ENCODE peak calls at places on chromosomes 12 and 14, in nine cellular contexts. V is right cardiac atrium; Y is WTC11; I is SJSA1; S is NCI-H1105; T is activated effector memory CD4-positive, alpha-beta T cell treated with Interleukin-2 at 50 U/mL for 16 hours; C is activated T-cell treated with anti-CD3 and anti-CD28 coated beads for 4 hours; D is AG10803; J is HT-29. G is an unnamed sample.

GRCh38 chr12:117733292-117733805 is 235.4 kb downstream of the KSR2 start:
- DNase-seq in Y (no peak), J (no peak), S (no peak), D (no peak), T (no peak), I (no peak), C (no peak), V (no peak), G (no peak)

GRCh38 chr14:105419305-105420091 is at the start of gene MTA1:
- DNase-seq in S (peak), D (peak), J (no peak), C (peak), Y (no peak), I (no peak), T (peak), V (no peak), G (peak)

GRCh38 chr12:14548609-14549008 is 19.1 kb downstream of the PLBD1 start:
- DNase-seq in J (no peak), T (no peak), S (no peak), Y (no peak), C (no peak), V (no peak), D (no peak), I (no peak), G (no peak)

GRCh38 chr14:66495214-66496098 is 9.3 kb downstream of the CCDC196 start:
- DNase-seq in Y (peak), S (peak), C (no peak), T (no peak), I (no peak), V (no peak), J (peak), D (peak), G (no peak)

GRCh38 chr12:101064721-101065120 is 145.3 kb downstream of the SLC5A8 start:
- DNase-seq in C (no peak), S (no peak), T (no peak), I (no peak), Y (no peak), V (no peak), J (no peak), D (no peak), G (no peak)

GRCh38 chr12:24054411-24054810 is 104.9 kb upstream of the SOX5 start:
- DNase-seq in S (no peak), I (no peak), Y (no peak), D (no peak), C (no peak), V (peak), J (no peak), T (no peak), G (no peak)

GRCh38 chr12:79454338-79454777 is 236.4 kb downstream of the PAWR start:
- DNase-seq in I (no peak), Y (no peak), C (no peak), J (peak), S (no peak), D (peak), T (no peak), V (no peak), G (no peak)

GRCh38 chr14:104634886-104635570 is 30.5 kb upstream of the TMEM179 start:
- DNase-seq in V (no peak), Y (no peak), T (no peak), D (no peak), J (no peak), I (no peak), C (no peak), S (no peak), G (no peak)

GRCh38 chr12:110109037-110109836 is 14.9 kb upstream of the IFT81 start:
- DNase-seq in Y (peak), I (peak), J (no peak), C (no peak), D (peak), V (peak), S (no peak), T (no peak), G (peak)

GRCh38 chr12:132955094-132955932 is 793 bp downstream of the ZNF605 start:
- DNase-seq in V (peak), C (no peak), D (peak), T (no peak), S (no peak), J (no peak), I (no peak), Y (no peak), G (peak)

GRCh38 chr14:36367985-36368774 is 47.7 kb upstream of the MBIP start:
- DNase-seq in Y (no peak), S (no peak), C (no peak), V (no peak), D (no peak), T (no peak), J (no peak), I (no peak), G (no peak)

GRCh38 chr14:102277874-102278630 is 26.9 kb downstream of the MOK start:
- DNase-seq in J (no peak), T (no peak), S (no peak), D (no peak), C (no peak), V (no peak), Y (no peak), I (no peak), G (no peak)

GRCh38 chr14:96626916-96627315 is 124.7 kb downstream of the PAPOLA start:
- DNase-seq in T (no peak), C (no peak), I (peak), S (no peak), V (no peak), J (no peak), Y (no peak), D (no peak), G (no peak)

GRCh38 chr14:68727315-68728078 is 65.4 kb downstream of the ZFP36L1 start:
- DNase-seq in D (no peak), J (no peak), V (no peak), I (no peak), C (no peak), T (no peak), Y (no peak), S (no peak), G (no peak)

GRCh38 chr14:89730692-89731091 is 223.8 kb downstream of the EFCAB11 start:
- DNase-seq in D (no peak), S (no peak), Y (no peak), I (no peak), J (no peak), V (no peak), C (no peak), T (no peak), G (no peak)

GRCh38 chr12:53005215-53005985 is 856 bp upstream of the EIF4B start:
- DNase-seq in I (no peak), D (no peak), S (no peak), T (no peak), C (peak), V (peak), Y (peak), J (no peak), G (peak)

GRCh38 chr12:112418596-112419268 is at the start of gene PTPN11:
- DNase-seq in T (peak), J (peak), S (peak), I (peak), D (peak), V (peak), Y (peak), C (peak), G (peak)

GRCh38 chr14:28494196-28494595 is 272.4 kb upstream of the FOXG1 start:
- DNase-seq in V (no peak), D (no peak), I (no peak), J (no peak), S (no peak), T (no peak), C (no peak), Y (no peak), G (no peak)

GRCh38 chr14:102201776-102202175 is 62.1 kb downstream of the WDR20 start:
- DNase-seq in J (no peak), I (no peak), T (no peak), D (no peak), V (no peak), Y (no peak), C (no peak), S (no peak), G (no peak)

GRCh38 chr14:49633650-49634546 is 1.1 kb downstream of the DNAAF2 start:
- DNase-seq in D (peak), T (peak), I (peak), C (peak), V (peak), S (peak), J (peak), Y (peak), G (peak)

GRCh38 chr12:46669720-46670119 is 156.1 kb downstream of the SLC38A4 start:
- DNase-seq in T (no peak), C (no peak), Y (peak), D (no peak), S (no peak), V (no peak), J (no peak), I (no peak), G (no peak)

GRCh38 chr14:21498540-21499526 is 12.3 kb downstream of the METTL3 start:
- DNase-seq in V (no peak), D (peak), J (peak), I (no peak), Y (no peak), C (peak), S (peak), T (no peak), G (no peak)

GRCh38 chr12:108821407-108822397 is 35.7 kb downstream of the SSH1 start:
- DNase-seq in D (peak), S (no peak), I (no peak), Y (no peak), T (no peak), C (no peak), J (no peak), V (no peak), G (no peak)

GRCh38 chr12:52231305-52232232 is 1.5 kb upstream of the KRT7 start:
- DNase-seq in I (no peak), T (no peak), D (no peak), V (no peak), S (no peak), J (peak), C (no peak), Y (no peak), G (no peak)

GRCh38 chr14:77139540-77140342 is 1.9 kb downstream of the ZDHHC22 start:
- DNase-seq in C (no peak), S (peak), I (no peak), T (no peak), J (no peak), D (no peak), V (no peak), Y (peak), G (no peak)

GRCh38 chr14:75831455-75831854 is 150.3 kb downstream of the TGFB3 start:
- DNase-seq in T (peak), D (peak), S (peak), V (peak), I (peak), C (peak), J (peak), Y (no peak), G (peak)

GRCh38 chr12:86179855-86180254 is 76.3 kb downstream of the MGAT4C start:
- DNase-seq in T (no peak), C (no peak), V (no peak), J (no peak), D (no peak), S (no peak), I (no peak), Y (no peak), G (no peak)

GRCh38 chr12:55974308-55974724 is 438 bp downstream of the RAB5B start:
- DNase-seq in D (peak), C (no peak), V (no peak), Y (peak), I (no peak), S (peak), J (peak), T (no peak), G (no peak)

GRCh38 chr14:100108042-100108825 is 43.0 kb downstream of the EVL start:
- DNase-seq in I (peak), Y (peak), J (peak), C (peak), S (peak), D (peak), T (peak), V (peak), G (peak)

GRCh38 chr14:93056840-93057585 is 58.7 kb downstream of the ITPK1 start:
- DNase-seq in J (no peak), I (peak), C (no peak), V (no peak), D (peak), T (no peak), Y (no peak), S (no peak), G (no peak)

GRCh38 chr14:23829736-23830474 is 123.7 kb upstream of the DHRS4 start:
- DNase-seq in I (peak), Y (no peak), D (peak), T (no peak), S (no peak), V (no peak), C (no peak), J (peak), G (peak)

GRCh38 chr14:22070119-22070982 is 396.7 kb upstream of the OR4E1 start:
- DNase-seq in T (peak), C (peak), J (no peak), V (peak), I (no peak), D (no peak), S (no peak), Y (peak), G (no peak)

GRCh38 chr12:124756151-124756550 is 107.5 kb downstream of the SCARB1 start:
- DNase-seq in T (no peak), J (no peak), S (no peak), Y (no peak), V (no peak), D (no peak), I (peak), C (no peak), G (no peak)

GRCh38 chr12:123396954-123397353 is 13.0 kb downstream of the KMT5A start:
- DNase-seq in S (no peak), J (no peak), V (no peak), Y (no peak), I (no peak), T (no peak), C (no peak), D (no peak), G (no peak)

G was measured in ovary.